ENCODE peak calls at places on chromosome 19, in nine cellular contexts. J is gastrocnemius medialis; H is left ventricle myocardium inferior; E is NCI-H774; B is Calu3; R is activated CD4-positive, alpha-beta T cell treated with anti-CD3 and anti-CD28 coated beads, Interleukin-2, amount 10 ng/mL, durations not matched to agents 7 days and 5 days; T is amygdala; U is hepatocyte; A is psoas muscle. P is an unnamed sample.

GRCh38 chr19:41030651-41031050 is 39.6 kb downstream of the CYP2B6 start:
- DNase-seq in E (no peak), H (no peak), T (no peak), J (no peak), A (no peak), U (no peak), B (no peak), R (no peak), P (no peak)

GRCh38 chr19:31991984-31992655 is 353.3 kb upstream of the ZNF507 start:
- DNase-seq in T (no peak), J (no peak), B (no peak), A (no peak), H (no peak), U (no peak), E (no peak), R (no peak), P (no peak)

GRCh38 chr19:58407658-58408151 is 744 bp upstream of the ZNF584 start:
- DNase-seq in A (no peak), B (peak; percentile 21), E (no peak), R (no peak), J (no peak), T (no peak), H (no peak), U (peak; percentile 46), P (no peak)

GRCh38 chr19:3660493-3661219 is 34.1 kb upstream of the CACTIN start:
- DNase-seq in U (no peak), J (no peak), H (no peak), T (no peak), R (no peak), A (no peak), E (no peak), B (no peak), P (no peak)

GRCh38 chr19:51735759-51736449 is 12.1 kb upstream of the HAS1 start:
- DNase-seq in H (peak; percentile 31), E (no peak), T (no peak), A (peak; percentile 42), J (peak; percentile 16), U (no peak), R (no peak), B (no peak), P (peak; percentile 56)

GRCh38 chr19:283395-283794 is 7.8 kb downstream of the PLPP2 start:
- DNase-seq in T (no peak), E (no peak), J (no peak), H (no peak), U (no peak), R (no peak), A (no peak), B (no peak), P (no peak)

GRCh38 chr19:50661087-50661486 is 11.8 kb downstream of the C19orf81 start:
- DNase-seq in R (no peak), A (no peak), E (no peak), T (no peak), J (no peak), B (no peak), H (no peak), U (no peak), P (no peak)

GRCh38 chr19:12748489-12748888 is 3.1 kb upstream of the BEST2 start:
- DNase-seq in B (no peak), U (no peak), E (no peak), J (no peak), A (no peak), H (no peak), R (no peak), T (no peak), P (no peak)

GRCh38 chr19:55082023-55082851 is 6.6 kb downstream of the EPS8L1 start:
- DNase-seq in B (no peak), H (no peak), A (no peak), J (no peak), U (peak; percentile 44), T (no peak), E (no peak), R (peak; percentile 45), P (no peak)

GRCh38 chr19:2503521-2504109 is 27.7 kb downstream of the GADD45B start:
- DNase-seq in E (no peak), U (peak; percentile 88), J (no peak), T (no peak), B (peak; percentile 65), H (no peak), R (peak; percentile 56), A (no peak), P (no peak)

GRCh38 chr19:3618144-3618810 is 8.3 kb downstream of the CACTIN start:
- DNase-seq in H (peak; percentile 71), A (peak; percentile 80), J (no peak), T (no peak), R (peak; percentile 47), E (no peak), U (peak; percentile 71), B (peak; percentile 17), P (peak; percentile 58)

GRCh38 chr19:45763691-45764294 is 5.3 kb downstream of the SIX5 start:
- DNase-seq in J (no peak), E (no peak), B (no peak), R (no peak), U (no peak), A (no peak), H (no peak), T (no peak), P (no peak)

GRCh38 chr19:32289566-32290210 is 55.7 kb upstream of the ZNF507 start:
- DNase-seq in R (no peak), T (no peak), H (no peak), U (no peak), J (no peak), B (no peak), E (no peak), A (no peak), P (no peak)

P was measured in dorsolateral prefrontal cortex.